ENCODE peak calls at places on chromosomes 13 and 19, in four cellular contexts. D is colonic mucosa, S is tibial nerve, Z is left ventricle myocardium inferior. R is an unnamed sample. For H3K27me3, the result is how much of the 10 kb centered on the place peaks cover.

GRCh38 chr19:38850976-38851621 is 1.3 kb upstream of the HNRNPL start:
- DNase-seq in D (peak), S (no peak), Z (peak), R (no peak)

GRCh38 chr19:52935434-52935833 is 12.2 kb upstream of the ZNF888 start:
- DNase-seq in D (no peak), S (no peak), Z (no peak), R (no peak)

GRCh38 chr19:39934584-39935233 is at the start of gene FCGBP:
- DNase-seq in D (peak), S (no peak), Z (no peak), R (peak)

GRCh38 chr19:49669511-49669910 is 3.8 kb downstream of the BCL2L12 start:
- DNase-seq in D (no peak), S (no peak), Z (no peak), R (no peak)

GRCh38 chr19:5074830-5075394 is 106.0 kb downstream of the KDM4B start:
- DNase-seq in D (no peak), S (no peak), Z (no peak), R (no peak)

GRCh38 chr13:31199849-31200635 is at the start of gene B3GLCT:
- DNase-seq in D (peak), S (peak), Z (peak), R (peak)

GRCh38 chr19:46337487-46337886 is 9.4 kb upstream of the PPP5C start:
- DNase-seq in D (no peak), S (no peak), Z (no peak), R (no peak)

GRCh38 chr19:38543807-38544568 is 73.8 kb downstream of the MAP4K1 start:
- DNase-seq in D (peak), S (no peak), Z (peak), R (peak)

GRCh38 chr19:50159078-50159477 is 4.0 kb downstream of the IZUMO2 start:
- DNase-seq in D (no peak), S (no peak), Z (no peak), R (no peak)

GRCh38 chr13:78602561-78603239 is 652 bp downstream of the POU4F1 start:
- DNase-seq in D (no peak), S (no peak), Z (no peak), R (no peak)

GRCh38 chr19:10290876-10291553 is 1.3 kb downstream of the ICAM5 start:
- DNase-seq in D (peak), S (no peak), Z (peak), R (peak)

GRCh38 chr13:108787709-108788394 is 158.4 kb downstream of the MYO16 start:
- DNase-seq in D (no peak), S (no peak), Z (no peak), R (no peak)
- H3K27me3 ChIP-seq in D (under half), S (under half), Z (under half), R (under half)

DNA sequence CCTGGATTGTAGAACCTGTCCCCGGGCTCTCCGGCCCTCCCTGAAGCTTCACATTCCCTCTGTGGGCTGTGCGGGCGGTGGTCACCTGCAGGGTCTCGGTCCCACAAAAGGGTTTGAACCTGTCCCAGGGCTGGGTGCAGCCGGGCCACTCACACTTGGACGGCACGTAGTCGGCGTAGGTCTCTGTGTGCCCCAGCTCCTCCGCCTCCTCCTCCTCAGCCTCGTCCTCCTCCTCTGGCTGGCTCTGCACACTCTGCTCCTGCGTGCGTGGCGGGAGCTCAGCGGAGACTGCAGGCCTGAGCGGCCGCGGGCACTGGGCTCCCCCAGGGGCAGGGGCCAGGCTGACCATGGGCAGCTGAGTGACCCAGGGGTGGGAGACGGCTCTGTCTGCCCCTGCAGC is 19.6 kb downstream of the GPX4 start:
- DNase-seq in D (no peak), S (no peak), Z (no peak), R (no peak)
- H3K27ac ChIP-seq in D (no peak), S (no peak), Z (no peak), R (no peak)

DNA sequence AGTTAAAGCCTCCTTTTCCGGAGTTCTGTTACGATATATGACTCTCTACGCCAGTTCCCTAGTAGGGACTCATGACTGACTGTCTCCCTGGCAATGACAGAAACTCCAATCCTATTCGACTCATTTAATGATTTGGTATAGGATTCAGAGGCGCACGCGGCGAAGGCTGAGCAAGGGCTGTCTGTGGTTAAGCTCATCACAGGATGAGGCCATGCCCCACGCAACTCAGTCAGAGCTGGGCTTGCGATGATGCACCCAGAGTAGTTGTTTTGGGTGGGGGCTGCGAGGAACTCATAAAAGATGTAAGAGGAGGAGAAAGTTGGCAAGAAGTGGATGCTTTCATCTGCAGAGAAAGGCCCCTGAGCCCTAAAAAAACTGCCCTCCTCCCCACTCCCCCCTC is 468 bp upstream of the SERTM1 start:
- DNase-seq in D (no peak), S (no peak), Z (no peak), R (no peak)
- H3K27me3 ChIP-seq in D (under half), S (under half), Z (half or more), R (under half)

DNA sequence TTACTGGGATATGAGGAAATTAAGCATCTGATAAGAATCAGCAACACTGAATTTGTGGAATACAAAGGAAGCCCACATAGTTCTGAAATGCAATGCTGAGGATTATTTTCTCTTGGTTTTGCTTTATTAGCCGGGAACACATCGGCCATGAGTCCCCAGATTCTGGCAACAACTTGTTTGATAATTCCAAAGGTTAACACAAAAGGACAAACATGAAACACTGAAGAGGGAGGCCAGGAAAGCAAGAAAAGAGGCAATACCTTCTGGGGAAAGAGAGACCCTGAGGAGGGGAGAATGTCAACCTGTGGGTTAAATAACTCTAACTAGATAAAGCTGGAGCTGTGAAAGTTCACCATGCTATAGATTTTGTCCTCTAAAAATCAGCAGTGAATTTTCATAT is 285.9 kb downstream of the ITGBL1 start:
- DNase-seq in D (no peak), S (no peak), Z (no peak), R (no peak)
- H3K27ac ChIP-seq in D (no peak), S (no peak), Z (no peak), R (no peak)

GRCh38 chr19:7787602-7788177 is 24.6 kb downstream of the CLEC4M start:
- DNase-seq in D (no peak), S (no peak), Z (no peak), R (no peak)

GRCh38 chr19:7787141-7787540 is 24.1 kb downstream of the CLEC4M start:
- DNase-seq in D (peak), S (no peak), Z (peak), R (no peak)

GRCh38 chr19:7783991-7784421 is 21.0 kb downstream of the CLEC4M start:
- DNase-seq in D (no peak), S (no peak), Z (no peak), R (no peak)

GRCh38 chr19:7788178-7788932 is 25.3 kb downstream of the CLEC4M start:
- DNase-seq in D (no peak), S (no peak), Z (no peak), R (no peak)

DNA sequence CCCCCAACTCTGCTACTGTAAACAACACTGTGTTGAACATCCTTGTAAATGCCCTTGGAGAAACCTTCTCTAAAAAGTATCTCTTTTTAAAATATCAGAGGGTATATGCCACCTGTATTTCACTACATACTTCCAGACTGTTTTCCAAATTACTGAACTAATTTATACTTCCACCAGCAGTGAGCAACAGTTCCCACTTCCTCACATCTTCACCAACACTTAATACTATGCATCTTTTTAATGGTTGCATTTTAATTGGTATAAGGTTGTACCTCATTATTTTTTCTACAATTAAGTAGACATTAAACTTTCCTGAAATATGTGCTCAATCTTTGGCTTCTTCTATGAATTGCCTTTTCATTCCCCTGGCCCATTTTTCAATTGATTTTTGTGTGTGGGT is 21.8 kb downstream of the CLEC4M start:
- DNase-seq in D (no peak), S (no peak), Z (no peak), R (no peak)
- H3K27me3 ChIP-seq in D (under half), S (under half), Z (half or more), R (under half)

DNA sequence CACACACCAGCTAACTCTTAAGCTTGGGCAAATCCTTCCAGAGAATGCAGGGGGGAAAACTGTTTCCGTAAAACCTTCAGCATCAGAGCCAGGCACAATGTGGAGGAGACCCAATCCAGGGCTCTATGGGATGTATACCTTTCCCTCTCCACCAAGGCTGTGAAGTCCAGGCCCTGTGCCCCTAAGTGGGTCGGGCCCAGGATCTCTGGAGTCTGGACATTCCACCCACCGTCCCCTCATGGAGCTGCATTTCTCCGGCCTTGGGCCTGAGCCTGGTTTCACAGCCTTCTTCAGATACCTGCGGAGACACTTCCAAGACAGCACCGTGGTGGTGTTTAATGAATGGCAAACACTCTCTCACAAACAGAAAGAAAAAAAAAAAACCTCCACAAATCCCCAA is 186.2 kb downstream of the URI1 start:
- DNase-seq in D (no peak), S (no peak), Z (no peak), R (no peak)
- H3K27ac ChIP-seq in D (no peak), S (no peak), Z (no peak), R (no peak)

GRCh38 chr19:15532779-15533521 is 24.6 kb downstream of the CYP4F22 start:
- DNase-seq in D (no peak), S (no peak), Z (no peak), R (no peak)
- H3K27me3 ChIP-seq in D (under half), S (under half), Z (half or more), R (under half)

GRCh38 chr13:44649834-44650233 is 73.7 kb upstream of the TSC22D1 start:
- DNase-seq in D (no peak), S (no peak), Z (no peak), R (no peak)
- H3K27ac ChIP-seq in D (no peak), S (no peak), Z (no peak), R (no peak)

GRCh38 chr13:22468055-22468454 is 712.7 kb upstream of the SGCG start:
- DNase-seq in D (no peak), S (no peak), Z (no peak), R (no peak)

GRCh38 chr13:22469421-22469820 is 711.4 kb upstream of the SGCG start:
- DNase-seq in D (no peak), S (no peak), Z (no peak), R (no peak)
- H3K27me3 ChIP-seq in D (under half), S (under half), Z (under half), R (under half)

GRCh38 chr13:21014139-21014665 is 47.2 kb downstream of the LATS2 start:
- DNase-seq in D (no peak), S (no peak), Z (no peak), R (no peak)
- H3K27ac ChIP-seq in D (no peak), S (peak), Z (peak), R (no peak)

R was measured in small intestine.